ENCODE peak calls at places on chromosome 3, in ten cellular contexts. One of them, this sample, is unnamed.

GRCh38 chr3:141266797-141267555 is 35.4 kb downstream of the PXYLP1 start:
- DNase-seq in BE2C: no peak
- DNase-seq in H9: no peak
- DNase-seq in cardiac muscle cell: no peak
- DNase-seq in small intestine: peak; percentile 29
- DNase-seq in RWPE2: no peak
- DNase-seq in breast epithelium: no peak
- DNase-seq in Karpas-422: no peak
- DNase-seq in CD8-positive, alpha-beta T cell: peak; percentile 47
- DNase-seq in heart left ventricle: no peak
- DNase-seq in this sample: no peak

GRCh38 chr3:17714473-17714872 is 28.0 kb downstream of the TBC1D5 start:
- DNase-seq in BE2C: no peak
- DNase-seq in H9: no peak
- DNase-seq in cardiac muscle cell: no peak
- DNase-seq in small intestine: no peak
- DNase-seq in RWPE2: no peak
- DNase-seq in breast epithelium: no peak
- DNase-seq in Karpas-422: no peak
- DNase-seq in CD8-positive, alpha-beta T cell: no peak
- DNase-seq in heart left ventricle: no peak
- DNase-seq in this sample: no peak

GRCh38 chr3:47522082-47522987 is 8.8 kb upstream of the ELP6 start:
- DNase-seq in BE2C: peak; percentile 78
- DNase-seq in H9: peak; percentile 90
- DNase-seq in cardiac muscle cell: peak; percentile 93
- DNase-seq in small intestine: peak; percentile 87
- DNase-seq in RWPE2: peak; percentile 78
- DNase-seq in breast epithelium: peak; percentile 79
- DNase-seq in Karpas-422: peak; percentile 95
- DNase-seq in CD8-positive, alpha-beta T cell: peak; percentile 58
- DNase-seq in heart left ventricle: peak; percentile 81
- DNase-seq in this sample: peak; percentile 87

GRCh38 chr3:48409291-48410201 is 20.3 kb downstream of the PLXNB1 start:
- DNase-seq in BE2C: peak; percentile 1
- DNase-seq in H9: peak; percentile 25
- DNase-seq in cardiac muscle cell: no peak
- DNase-seq in small intestine: no peak
- DNase-seq in RWPE2: peak; percentile 56
- DNase-seq in breast epithelium: peak; percentile 47
- DNase-seq in Karpas-422: no peak
- DNase-seq in CD8-positive, alpha-beta T cell: no peak
- DNase-seq in heart left ventricle: peak; percentile 4
- DNase-seq in this sample: peak; percentile 12

GRCh38 chr3:11367116-11367781 is 95.1 kb downstream of the ATG7 start:
- DNase-seq in BE2C: no peak
- DNase-seq in H9: no peak
- DNase-seq in cardiac muscle cell: peak; percentile 96
- DNase-seq in small intestine: peak; percentile 5
- DNase-seq in RWPE2: no peak
- DNase-seq in breast epithelium: no peak
- DNase-seq in Karpas-422: no peak
- DNase-seq in CD8-positive, alpha-beta T cell: no peak
- DNase-seq in heart left ventricle: peak; percentile 41
- DNase-seq in this sample: peak; percentile 32

GRCh38 chr3:63514678-63515077 is 137.8 kb upstream of the SNTN start:
- DNase-seq in BE2C: no peak
- DNase-seq in H9: no peak
- DNase-seq in cardiac muscle cell: no peak
- DNase-seq in small intestine: no peak
- DNase-seq in RWPE2: no peak
- DNase-seq in breast epithelium: no peak
- DNase-seq in Karpas-422: no peak
- DNase-seq in CD8-positive, alpha-beta T cell: no peak
- DNase-seq in heart left ventricle: no peak
- DNase-seq in this sample: no peak

GRCh38 chr3:20648294-20648693 is 462.3 kb upstream of the SGO1 start:
- DNase-seq in BE2C: no peak
- DNase-seq in H9: no peak
- DNase-seq in cardiac muscle cell: peak; percentile 87
- DNase-seq in small intestine: no peak
- DNase-seq in RWPE2: no peak
- DNase-seq in breast epithelium: no peak
- DNase-seq in Karpas-422: no peak
- DNase-seq in CD8-positive, alpha-beta T cell: no peak
- DNase-seq in heart left ventricle: no peak
- DNase-seq in this sample: no peak

GRCh38 chr3:115913069-115913686 is 289.9 kb downstream of the GAP43 start:
- DNase-seq in BE2C: no peak
- DNase-seq in H9: no peak
- DNase-seq in cardiac muscle cell: no peak
- DNase-seq in small intestine: no peak
- DNase-seq in RWPE2: no peak
- DNase-seq in breast epithelium: no peak
- DNase-seq in Karpas-422: no peak
- DNase-seq in CD8-positive, alpha-beta T cell: no peak
- DNase-seq in heart left ventricle: no peak
- DNase-seq in this sample: no peak

GRCh38 chr3:61612211-61612995 is 51.0 kb downstream of the PTPRG start:
- DNase-seq in BE2C: no peak
- DNase-seq in H9: no peak
- DNase-seq in cardiac muscle cell: no peak
- DNase-seq in small intestine: no peak
- DNase-seq in RWPE2: no peak
- DNase-seq in breast epithelium: no peak
- DNase-seq in Karpas-422: no peak
- DNase-seq in CD8-positive, alpha-beta T cell: no peak
- DNase-seq in heart left ventricle: no peak
- DNase-seq in this sample: no peak

GRCh38 chr3:11371758-11372157 is 99.6 kb downstream of the ATG7 start:
- DNase-seq in BE2C: no peak
- DNase-seq in H9: no peak
- DNase-seq in cardiac muscle cell: no peak
- DNase-seq in small intestine: no peak
- DNase-seq in RWPE2: no peak
- DNase-seq in breast epithelium: no peak
- DNase-seq in Karpas-422: no peak
- DNase-seq in CD8-positive, alpha-beta T cell: no peak
- DNase-seq in heart left ventricle: no peak
- DNase-seq in this sample: no peak

GRCh38 chr3:148697311-148698189 is at the start of gene AGTR1:
- DNase-seq in BE2C: peak; percentile 58
- DNase-seq in H9: peak; percentile 90
- DNase-seq in cardiac muscle cell: peak; percentile 50
- DNase-seq in small intestine: no peak
- DNase-seq in RWPE2: peak; percentile 41
- DNase-seq in breast epithelium: peak; percentile 56
- DNase-seq in Karpas-422: no peak
- DNase-seq in CD8-positive, alpha-beta T cell: no peak
- DNase-seq in heart left ventricle: peak; percentile 74
- DNase-seq in this sample: peak; percentile 41

GRCh38 chr3:115787818-115788217 is 164.5 kb downstream of the GAP43 start:
- DNase-seq in BE2C: no peak
- DNase-seq in H9: no peak
- DNase-seq in cardiac muscle cell: no peak
- DNase-seq in small intestine: no peak
- DNase-seq in RWPE2: no peak
- DNase-seq in breast epithelium: no peak
- DNase-seq in Karpas-422: no peak
- DNase-seq in CD8-positive, alpha-beta T cell: no peak
- DNase-seq in heart left ventricle: no peak
- DNase-seq in this sample: no peak

GRCh38 chr3:152941825-152942224 is 106.9 kb downstream of the P2RY1 start:
- DNase-seq in BE2C: no peak
- DNase-seq in H9: no peak
- DNase-seq in cardiac muscle cell: no peak
- DNase-seq in small intestine: no peak
- DNase-seq in RWPE2: no peak
- DNase-seq in breast epithelium: no peak
- DNase-seq in Karpas-422: no peak
- DNase-seq in CD8-positive, alpha-beta T cell: no peak
- DNase-seq in heart left ventricle: no peak
- DNase-seq in this sample: peak; percentile 32

GRCh38 chr3:188695251-188695650 is 476.5 kb upstream of the TPRG1 start:
- DNase-seq in BE2C: no peak
- DNase-seq in H9: no peak
- DNase-seq in cardiac muscle cell: no peak
- DNase-seq in small intestine: no peak
- DNase-seq in RWPE2: no peak
- DNase-seq in breast epithelium: no peak
- DNase-seq in Karpas-422: no peak
- DNase-seq in CD8-positive, alpha-beta T cell: no peak
- DNase-seq in heart left ventricle: no peak
- DNase-seq in this sample: no peak

GRCh38 chr3:118011910-118012309 is 1022.7 kb downstream of the IGSF11 start:
- DNase-seq in BE2C: no peak
- DNase-seq in H9: no peak
- DNase-seq in cardiac muscle cell: no peak
- DNase-seq in small intestine: no peak
- DNase-seq in RWPE2: no peak
- DNase-seq in breast epithelium: no peak
- DNase-seq in Karpas-422: no peak
- DNase-seq in CD8-positive, alpha-beta T cell: no peak
- DNase-seq in heart left ventricle: no peak
- DNase-seq in this sample: no peak
- H3K9me3 ChIP-seq in BE2C: no peaks in the 10 kb centered on the region
- H3K9me3 ChIP-seq in H9: no peaks in the 10 kb centered on the region
- H3K9me3 ChIP-seq in cardiac muscle cell: no peaks in the 10 kb centered on the region
- H3K9me3 ChIP-seq in small intestine: no peaks in the 10 kb centered on the region
- H3K9me3 ChIP-seq in RWPE2: no peaks in the 10 kb centered on the region
- H3K9me3 ChIP-seq in breast epithelium: no peaks in the 10 kb centered on the region
- H3K9me3 ChIP-seq in Karpas-422: no peaks in the 10 kb centered on the region
- H3K9me3 ChIP-seq in CD8-positive, alpha-beta T cell: no peaks in the 10 kb centered on the region
- H3K9me3 ChIP-seq in heart left ventricle: no peaks in the 10 kb centered on the region
- H3K9me3 ChIP-seq in this sample: no peaks in the 10 kb centered on the region

DNA sequence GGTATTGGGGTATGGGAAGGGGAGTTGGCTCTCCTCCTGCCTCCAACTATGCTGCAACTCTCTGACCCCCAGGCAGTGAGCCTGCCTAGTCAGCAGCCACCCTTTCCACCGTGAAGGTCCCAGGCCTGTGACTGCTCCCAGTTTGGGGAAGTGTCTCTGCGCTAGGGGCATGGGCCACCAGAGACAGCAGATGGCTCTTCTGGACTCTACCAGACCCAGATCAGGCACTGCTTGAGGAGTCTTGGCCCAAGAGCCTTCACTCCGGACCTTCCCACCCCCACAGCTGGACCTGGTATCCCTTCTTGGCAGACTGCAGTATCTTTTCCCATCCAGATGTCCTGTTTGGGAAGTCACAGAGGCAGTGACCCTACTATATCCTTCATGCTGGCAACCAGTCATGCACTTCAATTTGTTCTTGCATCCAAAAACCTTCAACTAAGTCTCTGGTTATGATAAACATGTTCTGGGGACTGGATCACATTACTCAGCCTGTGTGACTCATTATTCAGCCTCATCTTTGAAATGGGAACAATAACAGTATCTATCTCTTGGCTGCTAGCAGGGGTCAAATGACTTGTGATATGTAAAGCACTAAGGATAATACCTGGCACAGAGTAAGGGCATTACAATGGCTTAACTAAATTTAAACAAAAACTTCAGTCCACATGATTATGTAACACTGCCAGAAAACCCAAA is 62.7 kb downstream of the POMGNT2 start:
- DNase-seq in BE2C: no peak
- DNase-seq in H9: no peak
- DNase-seq in cardiac muscle cell: no peak
- DNase-seq in small intestine: no peak
- DNase-seq in RWPE2: no peak
- DNase-seq in breast epithelium: no peak
- DNase-seq in Karpas-422: peak; percentile 51
- DNase-seq in CD8-positive, alpha-beta T cell: no peak
- DNase-seq in heart left ventricle: no peak
- DNase-seq in this sample: peak; percentile 24
- H3K9me3 ChIP-seq in BE2C: no peaks in the 10 kb centered on the region
- H3K9me3 ChIP-seq in H9: peaks cover 24% of the 10 kb centered on the region
- H3K9me3 ChIP-seq in cardiac muscle cell: no peaks in the 10 kb centered on the region
- H3K9me3 ChIP-seq in small intestine: no peaks in the 10 kb centered on the region
- H3K9me3 ChIP-seq in RWPE2: no peaks in the 10 kb centered on the region
- H3K9me3 ChIP-seq in breast epithelium: peaks cover 25% of the 10 kb centered on the region
- H3K9me3 ChIP-seq in Karpas-422: peaks cover 21% of the 10 kb centered on the region
- H3K9me3 ChIP-seq in CD8-positive, alpha-beta T cell: peaks cover 5% of the 10 kb centered on the region
- H3K9me3 ChIP-seq in heart left ventricle: no peaks in the 10 kb centered on the region
- H3K9me3 ChIP-seq in this sample: no peaks in the 10 kb centered on the region

GRCh38 chr3:176147251-176147650 is 1050.0 kb downstream of the TBL1XR1 start:
- DNase-seq in BE2C: no peak
- DNase-seq in H9: no peak
- DNase-seq in cardiac muscle cell: no peak
- DNase-seq in small intestine: peak; percentile 8
- DNase-seq in RWPE2: no peak
- DNase-seq in breast epithelium: no peak
- DNase-seq in Karpas-422: no peak
- DNase-seq in CD8-positive, alpha-beta T cell: no peak
- DNase-seq in heart left ventricle: no peak
- DNase-seq in this sample: no peak
- H3K9me3 ChIP-seq in BE2C: no peaks in the 10 kb centered on the region
- H3K9me3 ChIP-seq in H9: no peaks in the 10 kb centered on the region
- H3K9me3 ChIP-seq in cardiac muscle cell: no peaks in the 10 kb centered on the region
- H3K9me3 ChIP-seq in small intestine: no peaks in the 10 kb centered on the region
- H3K9me3 ChIP-seq in RWPE2: no peaks in the 10 kb centered on the region
- H3K9me3 ChIP-seq in breast epithelium: no peaks in the 10 kb centered on the region
- H3K9me3 ChIP-seq in Karpas-422: peaks cover 42% of the 10 kb centered on the region
- H3K9me3 ChIP-seq in CD8-positive, alpha-beta T cell: no peaks in the 10 kb centered on the region
- H3K9me3 ChIP-seq in heart left ventricle: no peaks in the 10 kb centered on the region
- H3K9me3 ChIP-seq in this sample: no peaks in the 10 kb centered on the region

GRCh38 chr3:16122661-16123060 is 51.8 kb upstream of the GALNT15 start:
- DNase-seq in BE2C: no peak
- DNase-seq in H9: no peak
- DNase-seq in cardiac muscle cell: no peak
- DNase-seq in small intestine: no peak
- DNase-seq in RWPE2: no peak
- DNase-seq in breast epithelium: no peak
- DNase-seq in Karpas-422: no peak
- DNase-seq in CD8-positive, alpha-beta T cell: no peak
- DNase-seq in heart left ventricle: no peak
- DNase-seq in this sample: no peak

GRCh38 chr3:16124636-16125035 is 49.8 kb upstream of the GALNT15 start:
- DNase-seq in BE2C: no peak
- DNase-seq in H9: no peak
- DNase-seq in cardiac muscle cell: peak; percentile 92
- DNase-seq in small intestine: no peak
- DNase-seq in RWPE2: no peak
- DNase-seq in breast epithelium: no peak
- DNase-seq in Karpas-422: no peak
- DNase-seq in CD8-positive, alpha-beta T cell: no peak
- DNase-seq in heart left ventricle: no peak
- DNase-seq in this sample: no peak

GRCh38 chr3:16126634-16127033 is 47.8 kb upstream of the GALNT15 start:
- DNase-seq in BE2C: no peak
- DNase-seq in H9: no peak
- DNase-seq in cardiac muscle cell: no peak
- DNase-seq in small intestine: no peak
- DNase-seq in RWPE2: no peak
- DNase-seq in breast epithelium: no peak
- DNase-seq in Karpas-422: no peak
- DNase-seq in CD8-positive, alpha-beta T cell: no peak
- DNase-seq in heart left ventricle: no peak
- DNase-seq in this sample: no peak

GRCh38 chr3:16130066-16130465 is 44.4 kb upstream of the GALNT15 start:
- DNase-seq in BE2C: no peak
- DNase-seq in H9: no peak
- DNase-seq in cardiac muscle cell: peak; percentile 58
- DNase-seq in small intestine: no peak
- DNase-seq in RWPE2: no peak
- DNase-seq in breast epithelium: no peak
- DNase-seq in Karpas-422: no peak
- DNase-seq in CD8-positive, alpha-beta T cell: no peak
- DNase-seq in heart left ventricle: no peak
- DNase-seq in this sample: no peak

GRCh38 chr3:16127257-16127656 is 47.2 kb upstream of the GALNT15 start:
- DNase-seq in BE2C: no peak
- DNase-seq in H9: no peak
- DNase-seq in cardiac muscle cell: no peak
- DNase-seq in small intestine: no peak
- DNase-seq in RWPE2: no peak
- DNase-seq in breast epithelium: no peak
- DNase-seq in Karpas-422: no peak
- DNase-seq in CD8-positive, alpha-beta T cell: no peak
- DNase-seq in heart left ventricle: no peak
- DNase-seq in this sample: no peak
- H3K9me3 ChIP-seq in BE2C: no peaks in the 10 kb centered on the region
- H3K9me3 ChIP-seq in H9: no peaks in the 10 kb centered on the region
- H3K9me3 ChIP-seq in cardiac muscle cell: no peaks in the 10 kb centered on the region
- H3K9me3 ChIP-seq in small intestine: no peaks in the 10 kb centered on the region
- H3K9me3 ChIP-seq in RWPE2: no peaks in the 10 kb centered on the region
- H3K9me3 ChIP-seq in breast epithelium: no peaks in the 10 kb centered on the region
- H3K9me3 ChIP-seq in Karpas-422: no peaks in the 10 kb centered on the region
- H3K9me3 ChIP-seq in CD8-positive, alpha-beta T cell: no peaks in the 10 kb centered on the region
- H3K9me3 ChIP-seq in heart left ventricle: no peaks in the 10 kb centered on the region
- H3K9me3 ChIP-seq in this sample: no peaks in the 10 kb centered on the region